ENCODE peak calls at places on chromosome 3, in four cellular contexts. W, A, I and Z are unnamed samples.

GRCh38 chr3:117045143-117045542 is 335.6 kb downstream of the TUSC7 start:
- DNase-seq in W (no peak), A (no peak), I (peak; percentile 38), Z (no peak)

GRCh38 chr3:122183521-122183892 is at the start of gene CASR:
- DNase-seq in W (no peak), A (no peak), I (no peak), Z (no peak)

GRCh38 chr3:49602049-49602554 is 47.8 kb downstream of the BSN start:
- DNase-seq in W (no peak), A (no peak), I (no peak), Z (no peak)

GRCh38 chr3:113496924-113497323 is 18.0 kb downstream of the SPICE1 start:
- DNase-seq in W (no peak), A (no peak), I (no peak), Z (peak; percentile 34)

GRCh38 chr3:10883478-10884234 is 67.6 kb downstream of the SLC6A11 start:
- DNase-seq in W (no peak), A (no peak), I (no peak), Z (peak; percentile 6)

GRCh38 chr3:53232641-53233377 is 23.0 kb downstream of the TKT start:
- DNase-seq in W (no peak), A (no peak), I (no peak), Z (no peak)

GRCh38 chr3:150170843-150171513 is 200.3 kb upstream of the PFN2 start:
- DNase-seq in W (no peak), A (peak; percentile 8), I (no peak), Z (no peak)

GRCh38 chr3:47961815-47962606 is 54.2 kb downstream of the MAP4 start:
- DNase-seq in W (no peak), A (no peak), I (no peak), Z (no peak)

GRCh38 chr3:188756241-188756640 is 415.5 kb upstream of the TPRG1 start:
- DNase-seq in W (no peak), A (no peak), I (no peak), Z (no peak)

GRCh38 chr3:118098818-118099217 is 935.8 kb downstream of the IGSF11 start:
- DNase-seq in W (no peak), A (no peak), I (no peak), Z (no peak)

GRCh38 chr3:98599647-98600411 is 6.4 kb upstream of the CPOX start:
- DNase-seq in W (no peak), A (no peak), I (no peak), Z (no peak)

GRCh38 chr3:105700575-105700974 is 168.2 kb downstream of the CBLB start:
- DNase-seq in W (no peak), A (no peak), I (no peak), Z (no peak)

GRCh38 chr3:13077431-13078157 is 4.4 kb upstream of the IQSEC1 start:
- DNase-seq in W (peak; percentile 23), A (peak; percentile 48), I (no peak), Z (no peak)

GRCh38 chr3:72230774-72231379 is 445.9 kb upstream of the PROK2 start:
- DNase-seq in W (no peak), A (no peak), I (no peak), Z (no peak)

GRCh38 chr3:11764931-11765363 is 81.7 kb downstream of the TAMM41 start:
- DNase-seq in W (no peak), A (no peak), I (no peak), Z (peak; percentile 94)

GRCh38 chr3:135514064-135514455 is 451.5 kb upstream of the PPP2R3A start:
- DNase-seq in W (no peak), A (no peak), I (no peak), Z (no peak)

GRCh38 chr3:159185443-159186050 is 383.7 kb downstream of the MFSD1 start:
- DNase-seq in W (no peak), A (no peak), I (no peak), Z (no peak)

GRCh38 chr3:139020868-139021234 is at the start of gene PRR23B:
- DNase-seq in W (no peak), A (no peak), I (no peak), Z (no peak)

GRCh38 chr3:127038923-127039581 is 56.1 kb downstream of the PLXNA1 start:
- DNase-seq in W (no peak), A (no peak), I (no peak), Z (no peak)

GRCh38 chr3:31054032-31054431 is 159.6 kb upstream of the GADL1 start:
- DNase-seq in W (no peak), A (no peak), I (no peak), Z (no peak)

GRCh38 chr3:71247221-71247947 is 336.1 kb downstream of the FOXP1 start:
- DNase-seq in W (no peak), A (peak; percentile 87), I (no peak), Z (no peak)

GRCh38 chr3:78023257-78023656 is 983.4 kb downstream of the ROBO2 start:
- DNase-seq in W (no peak), A (no peak), I (no peak), Z (no peak)

GRCh38 chr3:102114264-102114979 is 265.1 kb downstream of the NFKBIZ start:
- DNase-seq in W (no peak), A (peak; percentile 52), I (no peak), Z (no peak)

GRCh38 chr3:96813134-96813819 is 1.1 kb upstream of the EPHA6 start:
- DNase-seq in W (no peak), A (peak; percentile 79), I (peak; percentile 43), Z (peak; percentile 59)

GRCh38 chr3:70556056-70556455 is 243.6 kb upstream of the MDFIC2 start:
- DNase-seq in W (no peak), A (no peak), I (no peak), Z (no peak)

GRCh38 chr3:54228806-54229205 is 106.5 kb downstream of the CACNA2D3 start:
- DNase-seq in W (no peak), A (no peak), I (no peak), Z (no peak)